ENCODE peak calls at places on chromosome 3, in ten cellular contexts. O is testis; B is HAP-1; T is H9; D is heart left ventricle; K is effector memory CD4-positive, alpha-beta T cell; P is psoas muscle; A is HCT116; C is SJCRH30; E is heart right ventricle. Q is an unnamed sample.
A peak's percentile ranks its signal among the peaks of the same experiment; 100 is the strongest.

GRCh38 chr3:127634653-127635052 is 5.7 kb downstream of the PODXL2 start:
- DNase-seq in O (no peak), B (no peak), T (no peak), D (no peak), K (no peak), P (no peak), A (no peak), C (no peak), E (no peak), Q (no peak)

GRCh38 chr3:184514151-184514490 is 47.5 kb upstream of the EPHB3 start:
- DNase-seq in O (no peak), B (no peak), T (no peak), D (no peak), K (no peak), P (no peak), A (no peak), C (no peak), E (no peak), Q (no peak)

GRCh38 chr3:55164876-55165275 is 237.0 kb upstream of the LRTM1 start:
- DNase-seq in O (no peak), B (no peak), T (no peak), D (no peak), K (no peak), P (no peak), A (no peak), C (peak; percentile 19), E (no peak), Q (no peak)

GRCh38 chr3:51585197-51585596 is 46.7 kb downstream of the RAD54L2 start:
- DNase-seq in O (no peak), B (no peak), T (no peak), D (no peak), K (no peak), P (no peak), A (no peak), C (no peak), E (no peak), Q (no peak)

GRCh38 chr3:46552538-46552937 is 13.6 kb downstream of the LRRC2 start:
- DNase-seq in O (no peak), B (no peak), T (no peak), D (no peak), K (no peak), P (no peak), A (no peak), C (no peak), E (no peak), Q (no peak)

GRCh38 chr3:182979719-182980191 is 583 bp downstream of the DCUN1D1 start:
- DNase-seq in O (peak; percentile 39), B (peak; percentile 28), T (no peak), D (peak; percentile 32), K (no peak), P (no peak), A (no peak), C (peak; percentile 53), E (no peak), Q (peak; percentile 25)

GRCh38 chr3:187403768-187404270 is 35.6 kb downstream of the RTP4 start:
- DNase-seq in O (no peak), B (no peak), T (no peak), D (no peak), K (no peak), P (no peak), A (peak; percentile 76), C (peak; percentile 4), E (no peak), Q (no peak)

GRCh38 chr3:53804697-53805462 is 41.3 kb downstream of the CHDH start:
- DNase-seq in O (no peak), B (no peak), T (peak; percentile 57), D (no peak), K (no peak), P (no peak), A (peak; percentile 8), C (no peak), E (no peak), Q (no peak)

GRCh38 chr3:185402561-185402960 is 39.6 kb downstream of the MAP3K13 start:
- DNase-seq in O (peak; percentile 58), B (peak; percentile 30), T (no peak), D (no peak), K (no peak), P (no peak), A (no peak), C (peak; percentile 74), E (no peak), Q (peak; percentile 41)

GRCh38 chr3:175655366-175655765 is 796.2 kb downstream of the NAALADL2 start:
- DNase-seq in O (no peak), B (no peak), T (no peak), D (no peak), K (no peak), P (no peak), A (no peak), C (no peak), E (no peak), Q (no peak)

GRCh38 chr3:185658504-185658912 is 72.4 kb downstream of the SENP2 start:
- DNase-seq in O (peak; percentile 74), B (no peak), T (no peak), D (no peak), K (no peak), P (peak; percentile 67), A (no peak), C (no peak), E (no peak), Q (peak; percentile 72)

GRCh38 chr3:94612631-94613030 is 549.8 kb downstream of the NSUN3 start:
- DNase-seq in O (no peak), B (no peak), T (no peak), D (no peak), K (no peak), P (no peak), A (no peak), C (no peak), E (no peak), Q (no peak)

GRCh38 chr3:70006089-70006488 is 6.6 kb downstream of the SAMMSON start:
- DNase-seq in O (no peak), B (no peak), T (no peak), D (no peak), K (no peak), P (no peak), A (no peak), C (no peak), E (no peak), Q (no peak)

GRCh38 chr3:143875566-143875965 is 27.3 kb upstream of the SLC9A9 start:
- DNase-seq in O (no peak), B (no peak), T (no peak), D (no peak), K (no peak), P (no peak), A (no peak), C (no peak), E (no peak), Q (no peak)

GRCh38 chr3:129016366-129016724 is 15.2 kb downstream of the EFCC1 start:
- DNase-seq in O (no peak), B (no peak), T (no peak), D (no peak), K (peak; percentile 37), P (no peak), A (no peak), C (no peak), E (no peak), Q (no peak)

GRCh38 chr3:61810953-61811497 is 249.7 kb downstream of the PTPRG start:
- DNase-seq in O (no peak), B (no peak), T (no peak), D (no peak), K (no peak), P (no peak), A (no peak), C (no peak), E (no peak), Q (no peak)
- H3K4me1 ChIP-seq in O (peaks cover 36% of the 10 kb centered on the region), B (peaks cover 35% of the 10 kb centered on the region), T (peaks cover 9% of the 10 kb centered on the region), D (peaks cover 82% of the 10 kb centered on the region), K (no peaks in the 10 kb centered on the region), P (peaks cover 66% of the 10 kb centered on the region), A (no peaks in the 10 kb centered on the region), C (no peaks in the 10 kb centered on the region), E (peaks cover 91% of the 10 kb centered on the region), Q (peaks cover 11% of the 10 kb centered on the region)

GRCh38 chr3:23461069-23461468 is 257.9 kb downstream of the UBE2E2 start:
- DNase-seq in O (no peak), B (no peak), T (no peak), D (no peak), K (no peak), P (no peak), A (no peak), C (no peak), E (no peak), Q (no peak)

GRCh38 chr3:23455775-23456174 is 252.6 kb downstream of the UBE2E2 start:
- DNase-seq in O (peak; percentile 17), B (no peak), T (no peak), D (no peak), K (no peak), P (no peak), A (no peak), C (no peak), E (no peak), Q (no peak)

GRCh38 chr3:23457697-23458096 is 254.6 kb downstream of the UBE2E2 start:
- DNase-seq in O (no peak), B (no peak), T (no peak), D (no peak), K (no peak), P (no peak), A (no peak), C (no peak), E (no peak), Q (no peak)

GRCh38 chr3:23459437-23459836 is 256.3 kb downstream of the UBE2E2 start:
- DNase-seq in O (no peak), B (peak; percentile 20), T (no peak), D (no peak), K (no peak), P (no peak), A (no peak), C (no peak), E (no peak), Q (no peak)

GRCh38 chr3:23459915-23460546 is 256.9 kb downstream of the UBE2E2 start:
- DNase-seq in O (no peak), B (no peak), T (no peak), D (peak; percentile 44), K (no peak), P (no peak), A (no peak), C (no peak), E (no peak), Q (peak; percentile 55)
- H3K27me3 ChIP-seq in O (no peaks in the 10 kb centered on the region), B (no peaks in the 10 kb centered on the region), T (no peaks in the 10 kb centered on the region), D (no peaks in the 10 kb centered on the region), K (no peaks in the 10 kb centered on the region), P (no peaks in the 10 kb centered on the region), A (no peaks in the 10 kb centered on the region), C (no peaks in the 10 kb centered on the region), E (no peaks in the 10 kb centered on the region), Q (no peaks in the 10 kb centered on the region)

DNA sequence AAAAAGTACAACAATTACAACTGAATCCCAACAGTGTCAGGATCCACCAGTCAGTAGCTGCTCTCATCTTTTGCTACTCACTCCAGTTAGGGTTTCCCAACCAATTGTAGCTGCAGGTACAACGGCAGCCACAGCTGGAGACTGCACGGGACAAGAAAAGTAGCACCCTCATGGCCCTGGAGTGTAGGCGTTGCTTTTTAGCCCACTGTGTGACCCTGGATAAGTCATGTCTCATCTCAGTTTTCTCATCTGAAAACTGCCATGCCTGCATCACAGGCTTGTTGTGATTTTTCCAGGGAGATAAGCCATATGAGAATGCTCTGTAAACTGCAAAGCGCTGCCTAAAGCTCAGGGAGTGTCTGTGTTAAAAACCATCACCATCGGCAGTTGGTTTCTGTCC is 535.6 kb upstream of the IL12A start:
- DNase-seq in O (no peak), B (no peak), T (no peak), D (no peak), K (no peak), P (no peak), A (no peak), C (no peak), E (no peak), Q (no peak)
- H3K4me1 ChIP-seq in O (no peaks in the 10 kb centered on the region), B (no peaks in the 10 kb centered on the region), T (peaks cover 3% of the 10 kb centered on the region), D (peaks cover 1% of the 10 kb centered on the region), K (no peaks in the 10 kb centered on the region), P (no peaks in the 10 kb centered on the region), A (no peaks in the 10 kb centered on the region), C (peaks cover 4% of the 10 kb centered on the region), E (peaks cover 5% of the 10 kb centered on the region), Q (peaks cover under 1% of the 10 kb centered on the region)

GRCh38 chr3:24504765-24505164 is 10.1 kb upstream of the THRB start:
- DNase-seq in O (no peak), B (no peak), T (no peak), D (no peak), K (no peak), P (no peak), A (no peak), C (no peak), E (no peak), Q (no peak)
- H3K27me3 ChIP-seq in O (no peaks in the 10 kb centered on the region), B (no peaks in the 10 kb centered on the region), T (no peaks in the 10 kb centered on the region), D (no peaks in the 10 kb centered on the region), K (no peaks in the 10 kb centered on the region), P (no peaks in the 10 kb centered on the region), A (no peaks in the 10 kb centered on the region), C (no peaks in the 10 kb centered on the region), E (no peaks in the 10 kb centered on the region), Q (no peaks in the 10 kb centered on the region)

Q was measured in right cardiac atrium.